ENCODE peak calls at places on chromosomes 2 and 18, in four cellular contexts. O, Y, A and S are unnamed samples.

GRCh38 chr18:80022613-80023012 is 11.6 kb upstream of the RBFA start:
- DNase-seq in O (no peak), Y (no peak), A (no peak), S (peak; percentile 42)

GRCh38 chr2:201579536-201579935 is 63.8 kb downstream of the TMEM237 start:
- DNase-seq in O (no peak), Y (no peak), A (no peak), S (no peak)

GRCh38 chr2:26649322-26649721 is 8.2 kb upstream of the CIB4 start:
- DNase-seq in O (no peak), Y (no peak), A (no peak), S (no peak)

GRCh38 chr18:73462092-73462491 is 594.3 kb upstream of the NETO1 start:
- DNase-seq in O (no peak), Y (no peak), A (no peak), S (no peak)

GRCh38 chr18:50649821-50650220 is 89.9 kb downstream of the MAPK4 start:
- DNase-seq in O (no peak), Y (no peak), A (no peak), S (no peak)

GRCh38 chr2:195710407-195710806 is 53.4 kb downstream of the SLC39A10 start:
- DNase-seq in O (no peak), Y (no peak), A (no peak), S (no peak)

GRCh38 chr2:9768388-9768787 is 74.9 kb upstream of the TAF1B start:
- DNase-seq in O (peak; percentile 59), Y (no peak), A (peak; percentile 47), S (peak; percentile 91)

GRCh38 chr18:31241900-31242409 is 76.0 kb upstream of the DSG1 start:
- DNase-seq in O (peak; percentile 36), Y (no peak), A (peak; percentile 98), S (peak; percentile 80)

GRCh38 chr2:31270871-31271270 is 36.9 kb downstream of the EHD3 start:
- DNase-seq in O (no peak), Y (no peak), A (no peak), S (no peak)

GRCh38 chr2:150167711-150168110 is 319.8 kb downstream of the RND3 start:
- DNase-seq in O (peak; percentile 50), Y (peak; percentile 30), A (no peak), S (no peak)

GRCh38 chr2:151999058-151999457 is 99.8 kb downstream of the CACNB4 start:
- DNase-seq in O (peak; percentile 83), Y (no peak), A (peak; percentile 77), S (peak; percentile 93)

GRCh38 chr2:23703583-23704385 is 223.1 kb downstream of the ATAD2B start:
- DNase-seq in O (no peak), Y (no peak), A (no peak), S (no peak)

GRCh38 chr2:45008296-45009129 is 739 bp downstream of the SIX2 start:
- DNase-seq in O (no peak), Y (no peak), A (no peak), S (peak; percentile 40)
- TF ChIP-seq EZH2 in O (no peak), Y (no peak), A (no peak), S (peak; percentile 89)

DNA sequence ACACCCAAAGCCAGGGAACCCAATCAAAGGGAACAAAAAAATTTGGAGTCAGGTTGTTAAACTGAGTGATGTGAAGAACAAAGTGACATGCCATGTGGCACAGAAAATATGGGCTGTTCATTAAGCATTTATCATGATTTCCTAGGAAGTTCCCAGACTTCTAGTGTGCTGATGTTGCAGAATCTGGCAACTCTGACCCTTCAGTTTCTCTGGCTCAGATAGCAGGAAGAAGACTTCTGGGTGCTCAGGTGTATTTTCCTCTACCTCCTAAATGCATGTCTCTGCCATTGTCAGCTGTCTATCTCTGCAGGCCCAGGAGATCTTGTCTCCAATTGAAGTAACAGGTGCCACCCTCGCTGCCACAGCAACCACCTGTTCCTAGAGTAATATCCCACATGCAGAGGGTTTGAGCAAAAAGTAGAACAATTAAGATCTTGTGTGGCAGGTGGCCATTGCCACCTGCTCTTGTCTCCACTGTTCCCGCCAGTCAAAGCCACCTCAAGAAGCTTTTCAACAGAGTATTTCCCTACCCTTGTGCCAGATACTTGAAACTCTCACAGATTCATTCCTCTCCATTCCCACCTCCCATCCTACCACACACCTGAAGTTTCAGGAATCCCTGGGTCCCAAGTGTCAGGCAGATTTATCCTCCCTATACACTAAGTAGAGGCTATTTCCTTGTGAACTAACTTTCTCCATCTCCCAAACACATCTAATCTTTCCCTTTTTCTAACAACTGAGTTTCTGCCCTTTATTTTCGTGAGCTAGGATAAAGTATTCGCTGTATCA is 533.7 kb upstream of the CHAC2 start:
- DNase-seq in O (no peak), Y (no peak), A (no peak), S (peak; percentile 2)
- TF ChIP-seq JUNB in O (no peak), Y (no peak), A (no peak), S (no peak)

DNA sequence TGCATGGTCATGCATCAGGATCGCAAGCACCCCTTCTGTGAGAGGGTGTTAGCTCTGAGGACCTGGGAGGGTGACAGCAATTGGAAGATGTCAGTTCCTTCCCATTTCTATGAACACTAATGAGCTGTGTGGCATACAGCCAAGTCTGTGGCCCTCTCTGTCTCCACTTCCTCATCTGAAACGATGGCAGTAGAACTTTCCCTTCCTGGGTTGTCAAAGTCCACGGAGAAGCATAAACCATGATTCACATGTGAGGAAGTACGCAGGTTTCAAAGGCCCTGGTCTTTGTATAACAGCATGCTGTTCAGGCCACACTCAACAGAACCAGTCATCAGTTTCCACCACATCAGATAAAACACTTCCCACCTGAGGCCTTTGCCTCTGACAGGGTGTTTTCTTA is 167.4 kb upstream of the RAB6C start:
- DNase-seq in O (no peak), Y (peak; percentile 33), A (peak; percentile 20), S (no peak)
- TF ChIP-seq CREB1 in O (no peak), Y (no peak), A (no peak), S (no peak)

GRCh38 chr2:74497777-74498499 is 1.5 kb downstream of the LBX2 start:
- DNase-seq in O (no peak), Y (no peak), A (no peak), S (peak; percentile 72)

GRCh38 chr2:74499269-74499939 is at the start of gene LBX2:
- DNase-seq in O (no peak), Y (no peak), A (no peak), S (peak; percentile 57)

GRCh38 chr2:74498500-74499268 is 719 bp downstream of the LBX2 start:
- DNase-seq in O (no peak), Y (no peak), A (no peak), S (peak; percentile 88)

GRCh38 chr2:74495440-74495839 is 4.0 kb downstream of the LBX2 start:
- DNase-seq in O (no peak), Y (no peak), A (no peak), S (no peak)

GRCh38 chr2:74496997-74497776 is 2.2 kb downstream of the LBX2 start:
- DNase-seq in O (no peak), Y (no peak), A (peak; percentile 86), S (no peak)
- TF ChIP-seq EZH2 in O (no peak), Y (no peak), A (no peak), S (peak; percentile 53)

GRCh38 chr2:7034313-7034712 is 117.1 kb downstream of the RNF144A start:
- DNase-seq in O (no peak), Y (no peak), A (peak; percentile 13), S (peak; percentile 49)
- TF ChIP-seq JUNB in O (no peak), Y (no peak), A (no peak), S (no peak)

GRCh38 chr18:8745355-8746014 is 40.1 kb downstream of the MTCL1 start:
- DNase-seq in O (no peak), Y (no peak), A (no peak), S (no peak)
- TF ChIP-seq CREB1 in O (no peak), Y (no peak), A (no peak), S (no peak)

GRCh38 chr2:189171956-189172609 is 7.5 kb downstream of the COL5A2 start:
- DNase-seq in O (no peak), Y (no peak), A (no peak), S (no peak)

GRCh38 chr2:189164732-189165131 is 14.8 kb downstream of the COL5A2 start:
- DNase-seq in O (no peak), Y (no peak), A (no peak), S (no peak)

GRCh38 chr2:189163889-189164288 is 15.7 kb downstream of the COL5A2 start:
- DNase-seq in O (no peak), Y (no peak), A (no peak), S (no peak)

GRCh38 chr2:189165656-189166380 is 13.7 kb downstream of the COL5A2 start:
- DNase-seq in O (no peak), Y (no peak), A (no peak), S (no peak)

DNA sequence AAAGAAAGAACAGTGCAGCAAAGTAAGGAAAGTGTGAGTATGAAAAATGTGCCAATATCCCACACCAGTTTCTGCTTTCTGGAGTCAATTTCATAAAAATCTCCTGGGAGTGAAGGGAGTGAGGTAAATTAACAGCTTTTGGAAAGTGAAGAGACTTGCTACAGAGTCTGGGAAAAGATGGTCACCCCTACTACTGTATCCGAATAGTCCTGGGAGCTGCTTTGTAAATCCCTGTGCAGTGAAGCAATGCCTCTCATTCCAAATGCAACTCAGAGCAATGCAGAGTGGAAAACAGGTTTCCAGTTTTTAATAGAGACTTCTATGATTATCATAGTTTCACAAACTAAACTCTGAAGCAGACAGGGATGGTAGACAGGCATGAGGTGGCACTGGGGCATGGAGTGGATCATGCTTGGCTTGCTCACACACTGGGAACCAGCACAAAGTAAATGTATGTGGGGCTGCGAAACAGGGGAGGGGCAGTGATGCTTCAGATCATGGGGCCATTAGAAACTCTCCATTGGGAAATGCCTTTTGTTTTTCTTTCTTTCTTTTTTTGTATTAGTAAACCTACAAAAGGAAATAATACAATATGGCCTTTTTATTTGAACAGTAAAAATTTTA is 10.6 kb downstream of the COL5A2 start:
- DNase-seq in O (no peak), Y (no peak), A (no peak), S (no peak)
- TF ChIP-seq EZH2 in O (no peak), Y (no peak), A (no peak), S (no peak)